ENCODE peak calls at places on chromosomes 11 and 22, in seven cellular contexts. S is glutamatergic neuron; H is CD4-positive, CD25-positive, alpha-beta regulatory T cell; F is left kidney; V is left ventricle myocardium superior; Z is fibroblast of lung; M is RWPE2. Y is an unnamed sample.

GRCh38 chr11:66233301-66233700 is 35.1 kb upstream of the RAB1B start:
- DNase-seq in H (no peak), Z (no peak), F (no peak), M (no peak), S (no peak), V (no peak), Y (no peak)

GRCh38 chr11:47466701-47467250 is 17.8 kb upstream of the RAPSN start:
- DNase-seq in S (no peak), Z (peak), F (no peak), M (no peak), V (peak), H (no peak), Y (no peak)

GRCh38 chr22:27971926-27972325 is 52.9 kb upstream of the PITPNB start:
- DNase-seq in V (no peak), S (no peak), F (no peak), Z (no peak), H (no peak), M (no peak), Y (no peak)

GRCh38 chr11:16966633-16967346 is 47.4 kb downstream of the PLEKHA7 start:
- DNase-seq in M (no peak), Z (no peak), H (no peak), F (peak), S (no peak), V (no peak), Y (no peak)

GRCh38 chr22:45887202-45888131 is 89.5 kb downstream of the WNT7B start:
- DNase-seq in H (no peak), F (no peak), Z (no peak), V (peak), S (peak), M (peak), Y (peak)

GRCh38 chr11:94948070-94948617 is 25.2 kb downstream of the CWC15 start:
- DNase-seq in F (peak), M (no peak), V (no peak), H (no peak), S (no peak), Z (peak), Y (no peak)

GRCh38 chr11:19903620-19904069 is 191.0 kb downstream of the NAV2 start:
- DNase-seq in M (no peak), F (peak), S (peak), H (no peak), V (peak), Z (peak), Y (peak)

GRCh38 chr22:27133951-27134664 is 476.7 kb downstream of the MIAT start:
- DNase-seq in M (peak), H (no peak), F (no peak), Z (peak), S (no peak), V (peak), Y (no peak)

GRCh38 chr11:64846998-64847666 is 2.7 kb upstream of the CDC42BPG start:
- DNase-seq in V (peak), F (peak), H (peak), Z (peak), M (peak), S (peak), Y (peak)

GRCh38 chr11:77547863-77548551 is 41.7 kb upstream of the AQP11 start:
- DNase-seq in H (peak), M (no peak), V (no peak), F (peak), S (no peak), Z (peak), Y (peak)

GRCh38 chr11:5700422-5701064 is 11.0 kb downstream of the TRIM22 start:
- DNase-seq in F (no peak), Z (no peak), S (no peak), H (no peak), M (no peak), V (no peak), Y (no peak)

GRCh38 chr11:77039491-77040400 is 5.5 kb downstream of the B3GNT6 start:
- DNase-seq in S (peak), V (peak), M (no peak), Z (peak), H (no peak), F (peak), Y (peak)

GRCh38 chr11:75954039-75954438 is 139.0 kb downstream of the UVRAG start:
- DNase-seq in S (no peak), Z (peak), F (peak), M (no peak), V (no peak), H (no peak), Y (no peak)

GRCh38 chr11:44388828-44389645 is 79.1 kb upstream of the ALX4 start:
- DNase-seq in V (no peak), F (peak), M (no peak), Z (no peak), S (no peak), H (no peak), Y (no peak)

GRCh38 chr11:1235615-1236315 is 12.9 kb downstream of the MUC5B start:
- DNase-seq in Z (no peak), S (peak), H (no peak), F (no peak), M (peak), V (peak), Y (no peak)

GRCh38 chr22:50473088-50473487 is 1.7 kb downstream of the SBF1 start:
- DNase-seq in M (no peak), S (no peak), V (no peak), H (peak), F (no peak), Z (no peak), Y (no peak)

GRCh38 chr11:68954970-68955958 is 25.5 kb downstream of the MRGPRD start:
- DNase-seq in H (no peak), V (peak), F (peak), Z (peak), S (no peak), M (no peak), Y (no peak)

GRCh38 chr11:44029507-44029845 is 18.3 kb upstream of the ACCSL start:
- DNase-seq in Z (no peak), V (no peak), M (no peak), H (no peak), S (no peak), F (no peak), Y (no peak)

GRCh38 chr11:130868087-130868486 is 48.2 kb downstream of the SNX19 start:
- DNase-seq in S (no peak), H (no peak), F (no peak), Z (no peak), V (no peak), M (no peak), Y (no peak)

GRCh38 chr11:18304745-18305144 is 17.2 kb downstream of the HPS5 start:
- DNase-seq in V (no peak), M (no peak), H (no peak), F (no peak), S (no peak), Z (no peak), Y (no peak)

GRCh38 chr11:82936261-82936660 is 34.7 kb downstream of the DDIAS start:
- DNase-seq in V (no peak), S (no peak), Z (peak), F (no peak), M (no peak), H (no peak), Y (no peak)

GRCh38 chr22:25702571-25703167 is 39.3 kb upstream of the MYO18B start:
- DNase-seq in H (no peak), Z (no peak), S (no peak), F (no peak), V (no peak), M (no peak), Y (no peak)

GRCh38 chr11:46345881-46346484 is 1.3 kb upstream of the DGKZ start:
- DNase-seq in H (no peak), S (no peak), F (no peak), V (no peak), M (no peak), Z (no peak), Y (no peak)

GRCh38 chr11:120400564-120401364 is 64.6 kb downstream of the ARHGEF12 start:
- DNase-seq in V (no peak), S (no peak), H (no peak), M (peak), Z (peak), F (peak), Y (no peak)

GRCh38 chr11:125343732-125344131 is 152.3 kb downstream of the FEZ1 start:
- DNase-seq in F (no peak), H (no peak), M (no peak), S (no peak), Z (peak), V (no peak), Y (no peak)

GRCh38 chr11:2869561-2870427 is 15.8 kb downstream of the CDKN1C start:
- DNase-seq in H (no peak), Z (no peak), M (no peak), V (no peak), F (peak), S (peak), Y (peak)

GRCh38 chr11:76241243-76242000 is 35.1 kb upstream of the WNT11 start:
- DNase-seq in S (no peak), M (no peak), F (peak), Z (no peak), H (no peak), V (no peak), Y (no peak)

GRCh38 chr11:127994736-127995135 is 592.6 kb downstream of the ETS1 start:
- DNase-seq in H (no peak), S (no peak), V (no peak), Z (peak), M (no peak), F (no peak), Y (no peak)

GRCh38 chr22:41619979-41620645 is 731 bp downstream of the DESI1 start:
- DNase-seq in H (peak), Z (no peak), M (no peak), V (peak), S (peak), F (peak), Y (peak)

GRCh38 chr11:65047581-65048422 is 6.8 kb downstream of the SAC3D1 start:
- DNase-seq in M (no peak), S (no peak), F (peak), Z (peak), V (peak), H (peak), Y (peak)